ENCODE peak calls at places on chromosomes 12 and 14, in eight cellular contexts. One of them, this sample, is unnamed.
A peak's percentile ranks its signal among the peaks of the same experiment; 100 is the strongest.

GRCh38 chr14:71628433-71628832 is 303.8 kb upstream of the RGS6 start:
- DNase-seq in fibroblast of the aortic adventitia: no peak
- DNase-seq in stimulated activated CD8-positive, alpha-beta memory T cell treated with anti-CD3 and anti-CD28 coated beads, Interleukin-12 subunit alpha, Interleukin-12 subunit beta, amount 100 ng/mL, for 4 hours: no peak
- DNase-seq in AG20443: no peak
- DNase-seq in MV-4-11: no peak
- DNase-seq in activated T-helper 1 cell treated with anti-CD3 and anti-CD28 coated beads, Interleukin-2, amount 50 U/mL, for 16 hours: no peak
- DNase-seq in NAMALWA: no peak
- DNase-seq in AG04450: no peak
- DNase-seq in this sample: no peak

GRCh38 chr14:51498411-51499227 is 153.1 kb upstream of the FRMD6 start:
- DNase-seq in activated T-helper 1 cell treated with anti-CD3 and anti-CD28 coated beads, Interleukin-2, amount 50 U/mL, for 16 hours: no peak
- DNase-seq in AG04450: no peak
- DNase-seq in AG20443: no peak
- DNase-seq in NAMALWA: no peak
- DNase-seq in fibroblast of the aortic adventitia: peak; percentile 55
- DNase-seq in MV-4-11: no peak
- DNase-seq in stimulated activated CD8-positive, alpha-beta memory T cell treated with anti-CD3 and anti-CD28 coated beads, Interleukin-12 subunit alpha, Interleukin-12 subunit beta, amount 100 ng/mL, for 4 hours: no peak
- DNase-seq in this sample: no peak

GRCh38 chr12:19234171-19234704 is 104.7 kb downstream of the PLEKHA5 start:
- DNase-seq in stimulated activated CD8-positive, alpha-beta memory T cell treated with anti-CD3 and anti-CD28 coated beads, Interleukin-12 subunit alpha, Interleukin-12 subunit beta, amount 100 ng/mL, for 4 hours: no peak
- DNase-seq in NAMALWA: no peak
- DNase-seq in fibroblast of the aortic adventitia: peak; percentile 55
- DNase-seq in activated T-helper 1 cell treated with anti-CD3 and anti-CD28 coated beads, Interleukin-2, amount 50 U/mL, for 16 hours: no peak
- DNase-seq in AG04450: no peak
- DNase-seq in AG20443: no peak
- DNase-seq in MV-4-11: peak; percentile 32
- DNase-seq in this sample: no peak

GRCh38 chr12:46386877-46387629 is 14.5 kb upstream of the SLC38A2 start:
- DNase-seq in MV-4-11: peak; percentile 93
- DNase-seq in AG20443: no peak
- DNase-seq in activated T-helper 1 cell treated with anti-CD3 and anti-CD28 coated beads, Interleukin-2, amount 50 U/mL, for 16 hours: no peak
- DNase-seq in AG04450: no peak
- DNase-seq in NAMALWA: peak; percentile 80
- DNase-seq in fibroblast of the aortic adventitia: peak; percentile 87
- DNase-seq in stimulated activated CD8-positive, alpha-beta memory T cell treated with anti-CD3 and anti-CD28 coated beads, Interleukin-12 subunit alpha, Interleukin-12 subunit beta, amount 100 ng/mL, for 4 hours: no peak
- DNase-seq in this sample: no peak

GRCh38 chr12:79451988-79452387 is 238.8 kb downstream of the PAWR start:
- DNase-seq in MV-4-11: no peak
- DNase-seq in activated T-helper 1 cell treated with anti-CD3 and anti-CD28 coated beads, Interleukin-2, amount 50 U/mL, for 16 hours: no peak
- DNase-seq in stimulated activated CD8-positive, alpha-beta memory T cell treated with anti-CD3 and anti-CD28 coated beads, Interleukin-12 subunit alpha, Interleukin-12 subunit beta, amount 100 ng/mL, for 4 hours: no peak
- DNase-seq in fibroblast of the aortic adventitia: peak; percentile 86
- DNase-seq in AG20443: peak; percentile 90
- DNase-seq in AG04450: peak; percentile 36
- DNase-seq in NAMALWA: no peak
- DNase-seq in this sample: peak; percentile 92

GRCh38 chr14:61719344-61720301 is 24.3 kb downstream of the HIF1A start:
- DNase-seq in MV-4-11: no peak
- DNase-seq in NAMALWA: no peak
- DNase-seq in AG04450: no peak
- DNase-seq in stimulated activated CD8-positive, alpha-beta memory T cell treated with anti-CD3 and anti-CD28 coated beads, Interleukin-12 subunit alpha, Interleukin-12 subunit beta, amount 100 ng/mL, for 4 hours: no peak
- DNase-seq in fibroblast of the aortic adventitia: no peak
- DNase-seq in activated T-helper 1 cell treated with anti-CD3 and anti-CD28 coated beads, Interleukin-2, amount 50 U/mL, for 16 hours: no peak
- DNase-seq in AG20443: no peak
- DNase-seq in this sample: no peak

GRCh38 chr12:24960222-24960855 is 11.4 kb upstream of the BCAT1 start:
- DNase-seq in MV-4-11: peak; percentile 64
- DNase-seq in AG04450: no peak
- DNase-seq in AG20443: peak; percentile 66
- DNase-seq in stimulated activated CD8-positive, alpha-beta memory T cell treated with anti-CD3 and anti-CD28 coated beads, Interleukin-12 subunit alpha, Interleukin-12 subunit beta, amount 100 ng/mL, for 4 hours: no peak
- DNase-seq in fibroblast of the aortic adventitia: peak; percentile 69
- DNase-seq in activated T-helper 1 cell treated with anti-CD3 and anti-CD28 coated beads, Interleukin-2, amount 50 U/mL, for 16 hours: no peak
- DNase-seq in NAMALWA: peak; percentile 86
- DNase-seq in this sample: peak; percentile 54

GRCh38 chr14:90093942-90094595 is 32.3 kb downstream of the KCNK13 start:
- DNase-seq in activated T-helper 1 cell treated with anti-CD3 and anti-CD28 coated beads, Interleukin-2, amount 50 U/mL, for 16 hours: no peak
- DNase-seq in AG20443: peak; percentile 24
- DNase-seq in NAMALWA: no peak
- DNase-seq in AG04450: no peak
- DNase-seq in fibroblast of the aortic adventitia: peak; percentile 48
- DNase-seq in stimulated activated CD8-positive, alpha-beta memory T cell treated with anti-CD3 and anti-CD28 coated beads, Interleukin-12 subunit alpha, Interleukin-12 subunit beta, amount 100 ng/mL, for 4 hours: no peak
- DNase-seq in MV-4-11: peak; percentile 94
- DNase-seq in this sample: peak; percentile 56

GRCh38 chr12:63922446-63922845 is 77.9 kb downstream of the SRGAP1 start:
- DNase-seq in MV-4-11: no peak
- DNase-seq in stimulated activated CD8-positive, alpha-beta memory T cell treated with anti-CD3 and anti-CD28 coated beads, Interleukin-12 subunit alpha, Interleukin-12 subunit beta, amount 100 ng/mL, for 4 hours: no peak
- DNase-seq in fibroblast of the aortic adventitia: peak; percentile 79
- DNase-seq in AG20443: peak; percentile 53
- DNase-seq in NAMALWA: no peak
- DNase-seq in AG04450: peak; percentile 33
- DNase-seq in activated T-helper 1 cell treated with anti-CD3 and anti-CD28 coated beads, Interleukin-2, amount 50 U/mL, for 16 hours: no peak
- DNase-seq in this sample: peak; percentile 47

GRCh38 chr12:77231548-77231947 is 166.2 kb upstream of the E2F7 start:
- DNase-seq in AG04450: peak; percentile 15
- DNase-seq in fibroblast of the aortic adventitia: peak; percentile 98
- DNase-seq in MV-4-11: peak; percentile 52
- DNase-seq in stimulated activated CD8-positive, alpha-beta memory T cell treated with anti-CD3 and anti-CD28 coated beads, Interleukin-12 subunit alpha, Interleukin-12 subunit beta, amount 100 ng/mL, for 4 hours: no peak
- DNase-seq in AG20443: peak; percentile 68
- DNase-seq in activated T-helper 1 cell treated with anti-CD3 and anti-CD28 coated beads, Interleukin-2, amount 50 U/mL, for 16 hours: no peak
- DNase-seq in NAMALWA: no peak
- DNase-seq in this sample: peak; percentile 68

GRCh38 chr12:10101042-10101579 is 2.3 kb upstream of the CLEC1A start:
- DNase-seq in AG04450: no peak
- DNase-seq in stimulated activated CD8-positive, alpha-beta memory T cell treated with anti-CD3 and anti-CD28 coated beads, Interleukin-12 subunit alpha, Interleukin-12 subunit beta, amount 100 ng/mL, for 4 hours: no peak
- DNase-seq in NAMALWA: no peak
- DNase-seq in MV-4-11: peak; percentile 29
- DNase-seq in activated T-helper 1 cell treated with anti-CD3 and anti-CD28 coated beads, Interleukin-2, amount 50 U/mL, for 16 hours: no peak
- DNase-seq in fibroblast of the aortic adventitia: peak; percentile 29
- DNase-seq in AG20443: peak; percentile 77
- DNase-seq in this sample: peak; percentile 79

GRCh38 chr12:108629824-108630476 is 3.7 kb downstream of the SELPLG start:
- DNase-seq in activated T-helper 1 cell treated with anti-CD3 and anti-CD28 coated beads, Interleukin-2, amount 50 U/mL, for 16 hours: no peak
- DNase-seq in MV-4-11: peak; percentile 64
- DNase-seq in AG20443: peak; percentile 85
- DNase-seq in NAMALWA: no peak
- DNase-seq in fibroblast of the aortic adventitia: peak; percentile 86
- DNase-seq in stimulated activated CD8-positive, alpha-beta memory T cell treated with anti-CD3 and anti-CD28 coated beads, Interleukin-12 subunit alpha, Interleukin-12 subunit beta, amount 100 ng/mL, for 4 hours: no peak
- DNase-seq in AG04450: no peak
- DNase-seq in this sample: peak; percentile 85

GRCh38 chr12:85856966-85857365 is 17.1 kb upstream of the NTS start:
- DNase-seq in AG04450: no peak
- DNase-seq in activated T-helper 1 cell treated with anti-CD3 and anti-CD28 coated beads, Interleukin-2, amount 50 U/mL, for 16 hours: no peak
- DNase-seq in MV-4-11: no peak
- DNase-seq in fibroblast of the aortic adventitia: no peak
- DNase-seq in NAMALWA: no peak
- DNase-seq in AG20443: no peak
- DNase-seq in stimulated activated CD8-positive, alpha-beta memory T cell treated with anti-CD3 and anti-CD28 coated beads, Interleukin-12 subunit alpha, Interleukin-12 subunit beta, amount 100 ng/mL, for 4 hours: no peak
- DNase-seq in this sample: no peak

GRCh38 chr12:64098709-64099354 is 123.3 kb downstream of the KICS2 start:
- DNase-seq in AG04450: no peak
- DNase-seq in NAMALWA: no peak
- DNase-seq in activated T-helper 1 cell treated with anti-CD3 and anti-CD28 coated beads, Interleukin-2, amount 50 U/mL, for 16 hours: no peak
- DNase-seq in AG20443: peak; percentile 33
- DNase-seq in MV-4-11: no peak
- DNase-seq in fibroblast of the aortic adventitia: peak; percentile 94
- DNase-seq in stimulated activated CD8-positive, alpha-beta memory T cell treated with anti-CD3 and anti-CD28 coated beads, Interleukin-12 subunit alpha, Interleukin-12 subunit beta, amount 100 ng/mL, for 4 hours: no peak
- DNase-seq in this sample: peak; percentile 27

GRCh38 chr12:127457726-127458125 is 809.2 kb upstream of the TMEM132C start:
- DNase-seq in AG04450: no peak
- DNase-seq in AG20443: no peak
- DNase-seq in stimulated activated CD8-positive, alpha-beta memory T cell treated with anti-CD3 and anti-CD28 coated beads, Interleukin-12 subunit alpha, Interleukin-12 subunit beta, amount 100 ng/mL, for 4 hours: no peak
- DNase-seq in MV-4-11: no peak
- DNase-seq in NAMALWA: no peak
- DNase-seq in activated T-helper 1 cell treated with anti-CD3 and anti-CD28 coated beads, Interleukin-2, amount 50 U/mL, for 16 hours: no peak
- DNase-seq in fibroblast of the aortic adventitia: no peak
- DNase-seq in this sample: no peak

GRCh38 chr14:75430526-75430925 is 2.7 kb downstream of the JDP2 start:
- DNase-seq in NAMALWA: no peak
- DNase-seq in MV-4-11: no peak
- DNase-seq in activated T-helper 1 cell treated with anti-CD3 and anti-CD28 coated beads, Interleukin-2, amount 50 U/mL, for 16 hours: no peak
- DNase-seq in fibroblast of the aortic adventitia: peak; percentile 84
- DNase-seq in stimulated activated CD8-positive, alpha-beta memory T cell treated with anti-CD3 and anti-CD28 coated beads, Interleukin-12 subunit alpha, Interleukin-12 subunit beta, amount 100 ng/mL, for 4 hours: no peak
- DNase-seq in AG04450: no peak
- DNase-seq in AG20443: peak; percentile 44
- DNase-seq in this sample: no peak

GRCh38 chr12:51911307-51911706 is 4.0 kb downstream of the ACVRL1 start:
- DNase-seq in AG20443: no peak
- DNase-seq in MV-4-11: peak; percentile 45
- DNase-seq in fibroblast of the aortic adventitia: no peak
- DNase-seq in stimulated activated CD8-positive, alpha-beta memory T cell treated with anti-CD3 and anti-CD28 coated beads, Interleukin-12 subunit alpha, Interleukin-12 subunit beta, amount 100 ng/mL, for 4 hours: no peak
- DNase-seq in AG04450: no peak
- DNase-seq in NAMALWA: no peak
- DNase-seq in activated T-helper 1 cell treated with anti-CD3 and anti-CD28 coated beads, Interleukin-2, amount 50 U/mL, for 16 hours: no peak
- DNase-seq in this sample: no peak

GRCh38 chr12:49366652-49367380 is 446 bp upstream of the SPATS2 start:
- DNase-seq in stimulated activated CD8-positive, alpha-beta memory T cell treated with anti-CD3 and anti-CD28 coated beads, Interleukin-12 subunit alpha, Interleukin-12 subunit beta, amount 100 ng/mL, for 4 hours: peak; percentile 74
- DNase-seq in NAMALWA: peak; percentile 95
- DNase-seq in AG20443: peak; percentile 97
- DNase-seq in MV-4-11: peak; percentile 79
- DNase-seq in activated T-helper 1 cell treated with anti-CD3 and anti-CD28 coated beads, Interleukin-2, amount 50 U/mL, for 16 hours: peak; percentile 77
- DNase-seq in fibroblast of the aortic adventitia: peak; percentile 90
- DNase-seq in AG04450: peak; percentile 83
- DNase-seq in this sample: peak; percentile 94

This sample was measured in AG08395.